ENCODE peak calls at places on chromosomes 5 and 9, in nine cellular contexts. N is bronchial epithelial cell; Q is CD8-positive, alpha-beta T cell; J is NB4; P is ovary; T is HFF-Myc; I is IMR-90; F is brain microvascular endothelial cell; L is Peyer's patch. B is an unnamed sample.

GRCh38 chr9:102778756-102779155 is 216.4 kb upstream of the CYLC2 start:
- DNase-seq in N (no peak), I (no peak), T (no peak), P (no peak), F (no peak), L (no peak), J (no peak), Q (no peak), B (no peak)

GRCh38 chr9:96150324-96151023 is 151.5 kb downstream of the HSD17B3 start:
- DNase-seq in J (peak; percentile 91), I (no peak), F (no peak), L (no peak), N (no peak), P (no peak), Q (peak; percentile 53), T (no peak), B (no peak)

GRCh38 chr9:70639853-70640814 is 225.7 kb upstream of the KLF9 start:
- DNase-seq in J (peak; percentile 44), P (no peak), Q (no peak), N (peak; percentile 44), I (peak; percentile 60), F (peak; percentile 44), L (no peak), T (peak; percentile 29), B (peak; percentile 86)

GRCh38 chr5:90506221-90506620 is 23.2 kb downstream of the LYSMD3 start:
- DNase-seq in F (no peak), Q (no peak), N (no peak), T (no peak), I (no peak), P (no peak), J (no peak), L (no peak), B (peak; percentile 21)

GRCh38 chr5:171299851-171300250 is 9.2 kb upstream of the TLX3 start:
- DNase-seq in L (no peak), J (no peak), F (no peak), T (no peak), I (peak; percentile 52), Q (no peak), P (no peak), N (peak; percentile 24), B (peak; percentile 24)

GRCh38 chr5:96083361-96083881 is 121.8 kb upstream of the ELL2 start:
- DNase-seq in I (peak; percentile 27), F (no peak), T (no peak), N (no peak), P (no peak), Q (no peak), J (no peak), L (no peak), B (no peak)

GRCh38 chr9:21778300-21778699 is 24.1 kb upstream of the MTAP start:
- DNase-seq in J (no peak), P (no peak), Q (no peak), T (peak; percentile 47), I (peak; percentile 69), L (no peak), N (peak; percentile 74), F (no peak), B (peak; percentile 74)

GRCh38 chr5:7871560-7872113 is 2.7 kb downstream of the MTRR start:
- DNase-seq in T (no peak), L (no peak), F (no peak), J (no peak), I (no peak), N (no peak), P (no peak), Q (no peak), B (no peak)

GRCh38 chr5:162995568-162995967 is 441.8 kb upstream of the CCNG1 start:
- DNase-seq in N (no peak), J (no peak), F (no peak), T (no peak), I (no peak), P (no peak), Q (no peak), L (no peak), B (no peak)

GRCh38 chr9:14652729-14653377 is 40.4 kb downstream of the ZDHHC21 start:
- DNase-seq in J (peak; percentile 26), Q (no peak), T (no peak), P (no peak), L (no peak), F (no peak), I (peak; percentile 24), N (peak; percentile 26), B (peak; percentile 24)

GRCh38 chr5:111256128-111256527 is 31.9 kb downstream of the CAMK4 start:
- DNase-seq in L (no peak), T (no peak), J (no peak), F (no peak), P (no peak), Q (no peak), I (no peak), N (no peak), B (no peak)

GRCh38 chr9:89496645-89497044 is 1.3 kb downstream of the SEMA4D start:
- DNase-seq in T (no peak), J (no peak), F (no peak), N (no peak), P (no peak), I (no peak), Q (peak; percentile 62), L (peak; percentile 72), B (no peak)

GRCh38 chr5:50751064-50751657 is 84.7 kb downstream of the PARP8 start:
- DNase-seq in J (peak; percentile 77), T (peak; percentile 9), L (no peak), F (peak; percentile 35), Q (peak; percentile 47), I (peak; percentile 55), N (peak; percentile 60), P (peak; percentile 20), B (peak; percentile 72)

GRCh38 chr5:142925795-142926194 is 155.6 kb downstream of the ARHGAP26 start:
- DNase-seq in L (no peak), J (no peak), I (peak; percentile 91), P (no peak), T (peak; percentile 48), Q (no peak), F (peak; percentile 70), N (peak; percentile 93), B (peak; percentile 95)

GRCh38 chr9:95305770-95306492 is 11.6 kb downstream of the FANCC start:
- DNase-seq in T (no peak), Q (no peak), N (no peak), F (no peak), L (no peak), P (no peak), I (peak; percentile 55), J (no peak), B (peak; percentile 26)

GRCh38 chr9:105425817-105426433 is 21.9 kb upstream of the FSD1L start:
- DNase-seq in F (no peak), I (peak; percentile 47), P (no peak), T (no peak), N (peak; percentile 39), J (peak; percentile 31), Q (no peak), L (no peak), B (peak; percentile 51)

DNA sequence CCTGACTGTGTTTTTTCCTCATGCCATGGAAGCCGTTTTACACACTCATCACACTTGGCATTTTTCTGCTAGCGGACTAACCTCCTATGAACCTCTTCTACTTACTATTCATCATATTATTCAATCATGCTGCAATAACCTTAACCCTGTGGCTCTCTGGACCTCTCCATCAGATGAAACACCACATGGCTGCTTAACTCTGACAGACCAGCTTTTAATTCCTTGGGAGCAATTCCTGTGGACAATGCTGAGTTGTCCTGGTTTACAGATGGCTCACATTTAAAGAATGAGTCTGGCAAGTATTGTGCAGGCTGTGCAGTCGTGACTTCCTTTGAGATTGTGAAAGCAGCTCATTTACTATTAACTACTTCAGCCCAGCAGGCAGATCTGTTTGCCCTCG is 9.0 kb downstream of the OR1J1 start:
- DNase-seq in Q (no peak), P (no peak), T (no peak), I (peak; percentile 83), F (no peak), L (no peak), J (no peak), N (peak; percentile 46), B (peak; percentile 63)
- H3K4me3 ChIP-seq in Q (no peak overlapping the region), P (no peak overlapping the region), T (no peak overlapping the region), I (no peak overlapping the region), F (no peak overlapping the region), L (no peak overlapping the region), J (no peak overlapping the region), N (no peak overlapping the region), B (no peak overlapping the region)

DNA sequence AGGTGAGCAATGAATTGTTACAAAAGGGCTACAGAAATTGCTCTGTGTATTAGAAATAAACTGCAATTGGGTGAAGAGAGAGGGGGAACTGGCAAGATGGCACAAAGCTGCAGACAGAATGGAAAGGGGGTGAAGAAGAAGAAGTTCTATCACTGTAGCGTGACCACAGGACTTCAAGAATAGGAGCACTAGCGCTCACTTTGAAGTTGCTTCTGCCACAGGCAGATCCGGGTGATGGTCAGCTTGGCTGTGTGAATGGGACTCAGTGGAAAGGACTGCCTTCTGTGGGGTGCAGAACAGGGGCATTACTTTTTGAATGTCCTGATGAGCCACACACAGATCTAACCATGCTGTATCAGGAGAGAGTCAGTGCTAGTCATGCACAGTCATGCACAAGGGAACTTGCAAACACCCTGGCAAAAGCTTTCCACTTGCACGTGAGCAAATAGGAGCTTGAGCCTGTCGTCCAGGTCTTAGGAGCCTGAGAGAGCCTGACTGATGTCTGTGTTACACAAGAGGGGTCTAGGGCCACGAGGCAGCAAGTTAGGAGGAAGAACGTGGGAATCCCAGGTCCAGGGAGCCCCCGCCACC is 16.3 kb downstream of the IL5 start:
- DNase-seq in T (no peak), J (peak; percentile 17), N (peak; percentile 66), L (no peak), F (no peak), I (peak; percentile 54), P (no peak), Q (no peak), B (no peak)
- TF ChIP-seq CTCF in T (no peak), J (no peak), N (no peak), L (no peak), F (no peak), I (no peak), P (no peak), Q (peak; percentile 70), B (no peak)

DNA sequence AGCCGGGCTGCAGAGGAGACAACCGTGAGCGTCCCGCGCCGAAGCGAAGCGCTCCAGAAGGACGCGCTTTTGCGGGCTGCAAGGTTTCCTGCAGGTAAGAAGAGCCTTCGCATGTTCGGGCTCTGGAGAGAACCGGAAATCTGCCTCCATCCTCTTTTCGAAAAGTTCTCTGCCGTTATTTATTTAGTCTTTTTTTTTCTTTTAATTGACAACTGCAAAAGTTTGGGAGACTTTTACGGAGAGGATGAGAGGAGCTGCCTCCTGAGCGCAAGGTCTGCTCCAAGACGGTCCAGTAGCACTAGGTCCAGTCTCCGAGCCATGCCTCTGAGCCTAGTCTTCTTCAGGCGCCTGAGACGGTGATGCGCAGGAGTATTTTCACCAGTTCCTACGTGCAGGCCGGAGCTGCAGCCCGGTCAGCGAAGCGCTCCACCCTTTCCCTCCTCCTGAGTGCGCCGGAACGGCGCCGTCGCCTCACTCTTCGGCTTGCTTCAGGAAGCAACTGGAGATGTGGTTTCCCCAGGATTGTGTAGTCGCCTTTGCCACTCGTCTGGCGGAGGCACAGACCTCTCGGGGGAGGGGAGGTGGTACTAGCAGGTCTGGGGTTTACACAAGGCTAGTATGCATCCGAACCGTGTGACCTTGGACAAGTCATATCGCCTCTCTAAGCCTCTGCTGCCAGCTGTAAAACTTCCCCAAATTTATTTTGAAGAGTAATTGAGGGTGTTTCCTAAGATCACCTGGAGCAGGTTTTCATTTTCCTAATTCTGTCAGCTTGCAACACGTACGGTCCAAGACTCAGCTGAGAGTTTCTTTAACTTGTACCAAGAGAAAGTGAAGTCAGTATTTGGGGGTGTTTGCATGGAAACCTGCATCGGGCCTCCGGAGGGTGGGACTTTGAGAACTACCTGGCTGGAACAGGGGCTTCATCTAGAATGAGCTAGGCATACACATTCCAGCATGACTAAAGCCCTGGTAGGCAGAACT is 4.5 kb downstream of the POU4F3 start:
- DNase-seq in P (no peak), Q (no peak), F (no peak), N (no peak), T (no peak), I (no peak), L (no peak), J (no peak), B (no peak)
- H3K4me3 ChIP-seq in P (no peak overlapping the region), Q (no peak overlapping the region), F (no peak overlapping the region), N (no peak overlapping the region), T (no peak overlapping the region), I (no peak overlapping the region), L (no peak overlapping the region), J (no peak overlapping the region), B (no peak overlapping the region)

GRCh38 chr9:129007035-129007765 is 20.9 kb downstream of the SH3GLB2 start:
- DNase-seq in J (no peak), T (no peak), F (no peak), L (no peak), Q (no peak), P (peak; percentile 63), I (no peak), N (no peak), B (peak; percentile 23)
- TF ChIP-seq CTCF in J (no peak), T (no peak), F (no peak), L (no peak), Q (no peak), P (no peak), I (no peak), N (no peak), B (no peak)